ENCODE peak calls at places on chromosomes 5 and 9, in five cellular contexts. G is epithelial cell of esophagus, R is AG10803, O is fibroblast of pulmonary artery, V is ascending aorta. L is an unnamed sample.

GRCh38 chr5:133944263-133945230 is 23.9 kb downstream of the C5orf15 start:
- DNase-seq in G (peak), R (peak), O (peak), V (no peak), L (peak)

GRCh38 chr5:31995714-31996113 is 178.4 kb downstream of the GOLPH3 start:
- DNase-seq in G (no peak), R (no peak), O (no peak), V (no peak), L (no peak)

GRCh38 chr9:108664309-108665255 is 191.2 kb downstream of the ACTL7B start:
- DNase-seq in G (peak), R (no peak), O (no peak), V (no peak), L (peak)

GRCh38 chr5:2167671-2168070 is 284.9 kb upstream of the IRX4 start:
- DNase-seq in G (no peak), R (no peak), O (no peak), V (no peak), L (no peak)

GRCh38 chr5:524442-525163 is at the start of gene SLC9A3:
- DNase-seq in G (no peak), R (no peak), O (no peak), V (no peak), L (no peak)

GRCh38 chr9:69877852-69878507 is 57.4 kb downstream of the CFAP95 start:
- DNase-seq in G (peak), R (peak), O (peak), V (no peak), L (peak)

GRCh38 chr9:135310134-135310533 is 169.4 kb upstream of the PPP1R26 start:
- DNase-seq in G (no peak), R (no peak), O (no peak), V (no peak), L (no peak)

GRCh38 chr5:177966009-177966838 is 29.8 kb downstream of the PROP1 start:
- DNase-seq in G (no peak), R (no peak), O (no peak), V (no peak), L (no peak)

GRCh38 chr5:127014573-127014972 is 15.8 kb downstream of the MARCHF3 start:
- DNase-seq in G (no peak), R (no peak), O (no peak), V (no peak), L (peak)

GRCh38 chr9:78167356-78167755 is 68.5 kb upstream of the CEP78 start:
- DNase-seq in G (peak), R (no peak), O (peak), V (no peak), L (no peak)

GRCh38 chr9:132977626-132978450 is 656 bp upstream of the GFI1B start:
- DNase-seq in G (peak), R (peak), O (peak), V (no peak), L (peak)

DNA sequence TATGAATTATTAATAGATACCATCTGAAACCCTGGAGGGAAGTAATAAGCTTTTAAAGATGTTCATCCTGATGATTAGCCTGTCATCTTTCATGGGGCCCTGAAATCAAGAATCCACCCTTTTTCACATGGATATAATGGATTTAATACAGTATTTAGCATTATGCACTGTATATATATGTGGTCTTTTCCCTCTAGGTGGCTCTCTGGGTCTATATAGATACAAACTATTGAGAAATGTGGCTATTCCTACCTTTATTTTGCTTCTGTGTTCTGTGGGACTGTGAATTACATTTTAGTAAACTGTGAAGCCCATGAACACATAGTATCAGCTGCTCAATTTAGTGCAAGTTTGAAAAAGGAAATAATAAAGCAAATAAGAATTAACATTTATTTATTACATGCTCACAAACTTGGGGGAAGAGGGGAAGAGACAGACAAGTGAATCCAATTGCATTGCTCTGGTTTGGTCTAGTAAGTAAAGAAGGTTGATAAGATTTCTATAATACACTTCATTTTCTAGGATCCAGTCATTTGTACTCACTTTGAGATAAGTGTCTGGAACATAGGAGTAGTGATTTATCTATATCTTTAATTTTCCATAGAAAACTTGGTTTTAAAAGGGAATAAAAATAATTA is 112.2 kb downstream of the SCAMP1 start:
- DNase-seq in G (peak), R (peak), O (peak), V (no peak), L (no peak)
- TF ChIP-seq CTCF in G (peak), R (peak), O (peak), V (peak), L (no peak)

GRCh38 chr5:66223637-66224036 is 79.5 kb downstream of the SREK1 start:
- DNase-seq in G (peak), R (no peak), O (peak), V (no peak), L (peak)
- TF ChIP-seq CTCF in G (peak), R (peak), O (peak), V (no peak), L (peak)

GRCh38 chr5:39080168-39080567 is 6.0 kb upstream of the RICTOR start:
- DNase-seq in G (no peak), R (no peak), O (no peak), V (no peak), L (no peak)
- TF ChIP-seq CTCF in G (no peak), R (no peak), O (no peak), V (no peak), L (no peak)

GRCh38 chr5:23352437-23352836 is 155.0 kb upstream of the PRDM9 start:
- DNase-seq in G (peak), R (no peak), O (peak), V (no peak), L (peak)
- TF ChIP-seq CTCF in G (peak), R (no peak), O (peak), V (no peak), L (peak)

GRCh38 chr5:68332546-68332945 is 117.0 kb downstream of the PIK3R1 start:
- DNase-seq in G (peak), R (peak), O (peak), V (no peak), L (peak)

GRCh38 chr5:68335075-68335474 is 119.5 kb downstream of the PIK3R1 start:
- DNase-seq in G (no peak), R (no peak), O (no peak), V (no peak), L (no peak)

GRCh38 chr5:68336200-68336599 is 120.6 kb downstream of the PIK3R1 start:
- DNase-seq in G (no peak), R (no peak), O (no peak), V (no peak), L (no peak)

GRCh38 chr5:68334550-68334880 is 119.0 kb downstream of the PIK3R1 start:
- DNase-seq in G (no peak), R (no peak), O (no peak), V (no peak), L (no peak)

DNA sequence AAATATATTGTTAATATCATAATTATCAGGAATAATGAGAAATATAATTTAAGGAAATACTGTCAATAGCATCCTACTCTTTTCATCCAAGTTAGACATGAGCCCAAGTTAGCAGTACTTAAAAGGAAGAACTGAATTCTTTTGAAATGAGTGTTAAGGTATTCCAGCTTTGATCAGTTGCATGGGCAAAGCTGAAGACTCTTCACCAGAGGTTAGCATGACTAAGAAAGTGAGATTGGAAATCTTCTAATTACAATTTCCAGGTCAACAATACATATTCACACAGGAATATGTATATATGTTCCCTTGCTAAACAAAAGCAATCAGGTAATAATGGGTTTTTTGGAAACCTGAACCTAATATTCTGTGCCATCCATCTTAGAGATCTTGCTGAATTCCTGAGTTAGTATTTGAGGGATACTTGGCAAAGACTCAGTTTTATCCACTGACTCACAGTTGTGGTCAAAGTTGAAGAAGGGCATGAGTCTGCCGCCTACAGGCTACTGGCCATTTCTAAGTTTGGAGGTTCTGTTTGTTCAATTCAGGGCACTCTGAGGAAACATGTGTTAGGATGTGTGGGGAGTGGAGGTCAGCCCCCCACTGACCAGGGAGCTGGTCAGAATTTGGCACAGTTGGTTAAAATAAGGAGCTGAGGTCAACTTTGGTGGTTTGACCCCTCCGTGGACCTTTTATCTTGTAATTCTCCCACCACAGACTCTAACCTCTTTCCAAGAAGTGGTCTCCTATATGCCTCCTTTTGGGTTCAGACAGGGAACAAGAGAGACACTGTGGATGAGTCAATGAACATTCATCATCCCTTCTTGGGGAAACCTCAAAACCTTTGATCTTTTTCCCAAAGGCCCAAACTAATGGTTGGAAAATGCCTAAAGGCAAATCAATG is 118.3 kb downstream of the PIK3R1 start:
- DNase-seq in G (peak), R (peak), O (peak), V (no peak), L (peak)
- TF ChIP-seq CTCF in G (peak), R (peak), O (peak), V (no peak), L (no peak)